ENCODE peak calls at places on chromosomes 3 and 15, in five cellular contexts. A, Y, J, X and L are unnamed samples.

GRCh38 chr15:95429345-95429744 is 901.2 kb upstream of the NR2F2 start:
- DNase-seq in A (no peak), Y (no peak), J (no peak), X (no peak), L (peak; percentile 19)

GRCh38 chr15:48693474-48693873 is 48.0 kb upstream of the FBN1 start:
- DNase-seq in A (no peak), Y (no peak), J (peak; percentile 43), X (peak; percentile 85), L (no peak)

GRCh38 chr3:160810360-160810759 is 54.3 kb downstream of the PPM1L start:
- DNase-seq in A (no peak), Y (no peak), J (peak; percentile 5), X (peak; percentile 68), L (no peak)

GRCh38 chr3:175246766-175247165 is 387.6 kb downstream of the NAALADL2 start:
- DNase-seq in A (no peak), Y (no peak), J (no peak), X (peak; percentile 4), L (no peak)

GRCh38 chr3:140863481-140864084 is 78.1 kb upstream of the SLC25A36 start:
- DNase-seq in A (peak; percentile 47), Y (peak; percentile 43), J (peak; percentile 63), X (peak; percentile 72), L (peak; percentile 82)

GRCh38 chr3:133885241-133885711 is 10.4 kb downstream of the RAB6B start:
- DNase-seq in A (no peak), Y (no peak), J (no peak), X (no peak), L (no peak)

GRCh38 chr3:46674031-46674592 is 19.4 kb downstream of the ALS2CL start:
- DNase-seq in A (no peak), Y (no peak), J (no peak), X (no peak), L (no peak)

GRCh38 chr15:95113041-95113440 is 881.7 kb downstream of the MCTP2 start:
- DNase-seq in A (no peak), Y (no peak), J (no peak), X (no peak), L (no peak)

GRCh38 chr15:95017950-95018349 is 786.6 kb downstream of the MCTP2 start:
- DNase-seq in A (no peak), Y (peak; percentile 13), J (no peak), X (no peak), L (peak; percentile 19)

GRCh38 chr3:51568041-51568440 is 29.5 kb downstream of the RAD54L2 start:
- DNase-seq in A (no peak), Y (no peak), J (no peak), X (no peak), L (no peak)

GRCh38 chr15:48242015-48242414 is 35.9 kb downstream of the SLC12A1 start:
- DNase-seq in A (no peak), Y (no peak), J (no peak), X (no peak), L (no peak)

GRCh38 chr15:37931868-37932267 is 2.6 kb upstream of the TMCO5A start:
- DNase-seq in A (no peak), Y (no peak), J (peak; percentile 46), X (peak; percentile 57), L (no peak)

GRCh38 chr3:81216192-81216591 is 545.3 kb downstream of the GBE1 start:
- DNase-seq in A (peak; percentile 56), Y (peak; percentile 22), J (peak; percentile 73), X (peak; percentile 70), L (no peak)

GRCh38 chr3:105746226-105746996 is 122.4 kb downstream of the CBLB start:
- DNase-seq in A (peak; percentile 23), Y (no peak), J (no peak), X (no peak), L (peak; percentile 10)

GRCh38 chr3:65178703-65179102 is 490.9 kb upstream of the ADAMTS9 start:
- DNase-seq in A (no peak), Y (peak; percentile 80), J (peak; percentile 20), X (peak; percentile 23), L (no peak)

GRCh38 chr3:124142389-124142970 is 150.6 kb upstream of the ROPN1 start:
- DNase-seq in A (no peak), Y (no peak), J (no peak), X (no peak), L (no peak)

GRCh38 chr3:23664459-23664858 is 141.3 kb upstream of the UBE2E1 start:
- DNase-seq in A (no peak), Y (peak; percentile 67), J (no peak), X (peak; percentile 76), L (no peak)

GRCh38 chr3:12060139-12060831 is 56.1 kb downstream of the SYN2 start:
- DNase-seq in A (no peak), Y (no peak), J (no peak), X (no peak), L (no peak)

GRCh38 chr3:52606373-52607085 is 70.1 kb downstream of the UQCC5 start:
- DNase-seq in A (peak; percentile 91), Y (peak; percentile 92), J (peak; percentile 17), X (peak; percentile 48), L (peak; percentile 34)

GRCh38 chr3:34015204-34016142 is 217.0 kb downstream of the PDCD6IP start:
- DNase-seq in A (no peak), Y (no peak), J (peak; percentile 51), X (peak; percentile 23), L (no peak)

GRCh38 chr3:30752961-30753360 is 141.5 kb downstream of the GADL1 start:
- DNase-seq in A (peak; percentile 67), Y (peak; percentile 78), J (peak; percentile 87), X (peak; percentile 88), L (peak; percentile 53)

GRCh38 chr3:122609798-122610559 is 32.5 kb downstream of the PARP15 start:
- DNase-seq in A (peak; percentile 77), Y (peak; percentile 85), J (peak; percentile 83), X (peak; percentile 86), L (no peak)

GRCh38 chr3:37961622-37962455 is 28.7 kb upstream of the VILL start:
- DNase-seq in A (no peak), Y (no peak), J (no peak), X (no peak), L (no peak)

GRCh38 chr3:150230037-150230436 is 178.1 kb upstream of the TSC22D2 start:
- DNase-seq in A (no peak), Y (no peak), J (no peak), X (no peak), L (no peak)

GRCh38 chr3:153166206-153166605 is 4.2 kb downstream of the RAP2B start:
- DNase-seq in A (no peak), Y (peak; percentile 50), J (no peak), X (peak; percentile 30), L (no peak)

GRCh38 chr15:71709808-71710418 is 100.4 kb upstream of the NR2E3 start:
- DNase-seq in A (no peak), Y (no peak), J (no peak), X (no peak), L (no peak)

GRCh38 chr3:108090066-108090700 is 648 bp downstream of the CD47 start:
- DNase-seq in A (peak; percentile 46), Y (peak; percentile 62), J (peak; percentile 58), X (peak; percentile 63), L (peak; percentile 28)

GRCh38 chr3:61866961-61867461 is 305.6 kb downstream of the PTPRG start:
- DNase-seq in A (no peak), Y (no peak), J (no peak), X (no peak), L (no peak)

GRCh38 chr3:61871646-61872045 is 310.3 kb downstream of the PTPRG start:
- DNase-seq in A (no peak), Y (no peak), J (no peak), X (no peak), L (no peak)

GRCh38 chr3:61872077-61872706 is 310.8 kb downstream of the PTPRG start:
- DNase-seq in A (no peak), Y (no peak), J (peak; percentile 47), X (no peak), L (no peak)

GRCh38 chr3:61868499-61868898 is 307.1 kb downstream of the PTPRG start:
- DNase-seq in A (no peak), Y (no peak), J (no peak), X (no peak), L (no peak)

GRCh38 chr3:61869378-61869777 is 308.0 kb downstream of the PTPRG start:
- DNase-seq in A (no peak), Y (no peak), J (no peak), X (no peak), L (no peak)
- H3K4me1 ChIP-seq in A (no peaks in the 10 kb centered on the region), Y (no peaks in the 10 kb centered on the region), J (no peaks in the 10 kb centered on the region), X (peaks cover 4% of the 10 kb centered on the region), L (peaks cover under 1% of the 10 kb centered on the region)

DNA sequence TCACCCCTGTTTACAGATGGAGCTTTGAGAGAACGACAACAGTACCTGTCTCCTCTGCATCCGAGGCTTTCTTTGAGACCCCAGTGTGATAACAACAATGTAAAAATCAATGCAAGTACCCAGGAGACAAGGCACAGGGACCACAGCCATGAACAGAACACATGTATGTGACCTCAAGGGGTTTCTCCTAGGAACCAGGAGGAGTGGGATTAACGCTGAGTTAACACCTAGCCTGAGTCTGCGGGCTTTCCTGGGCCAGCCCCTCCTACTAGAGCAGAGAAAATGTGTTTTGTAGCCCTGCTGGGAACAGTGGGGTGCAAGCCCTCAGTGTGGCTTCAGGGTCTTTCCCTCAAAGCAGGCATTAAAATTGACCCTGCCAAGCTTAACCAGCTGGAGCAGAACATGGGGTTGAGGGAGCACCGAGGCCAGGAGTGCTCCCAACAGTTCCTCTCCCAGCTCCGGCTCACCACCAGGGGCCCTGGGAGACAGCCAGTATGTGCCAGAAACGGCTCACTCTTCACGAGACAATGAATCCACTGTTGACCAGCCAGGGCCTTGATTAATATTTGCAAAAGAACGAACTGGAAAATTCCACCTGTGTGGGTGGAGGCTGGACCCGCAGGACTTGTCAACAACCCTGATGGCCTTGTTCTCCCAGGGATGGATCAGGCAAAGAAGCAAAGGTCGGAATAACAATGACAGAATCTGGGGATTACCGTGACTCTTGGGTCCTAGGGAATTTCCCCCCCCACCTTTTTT is 3.6 kb downstream of the CHDH start:
- DNase-seq in A (no peak), Y (peak; percentile 90), J (no peak), X (peak; percentile 57), L (peak; percentile 89)
- H3K4me2 ChIP-seq in A (no peak overlapping the region), Y (no peak overlapping the region), J (no peak overlapping the region), X (no peak overlapping the region), L (peak overlapping the region; percentile 60)

DNA sequence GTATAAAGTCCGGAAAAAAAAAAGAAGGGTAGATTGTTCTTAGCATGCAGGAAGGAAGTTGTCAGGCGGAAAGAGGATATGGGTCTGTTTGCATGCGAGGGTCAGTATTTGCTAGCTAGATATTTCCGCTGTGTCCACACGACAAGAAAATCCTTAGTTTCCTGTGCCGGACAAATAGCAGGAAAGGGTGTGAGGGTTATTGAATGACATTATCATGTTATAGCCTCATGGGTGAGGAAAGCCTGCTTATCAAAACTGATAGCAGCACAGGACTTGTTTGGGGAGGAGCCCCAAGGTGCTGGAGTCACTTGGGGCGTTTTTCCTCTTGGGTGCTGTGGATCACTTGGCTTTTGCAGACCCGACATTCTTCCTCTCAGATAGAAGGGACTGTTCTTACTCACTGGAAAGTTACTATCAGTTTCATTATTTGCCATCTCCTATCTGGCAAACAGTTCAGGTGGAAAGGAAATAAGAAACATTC is 127.2 kb upstream of the DPH6 start:
- DNase-seq in A (no peak), Y (no peak), J (no peak), X (no peak), L (peak; percentile 46)
- H3K4me1 ChIP-seq in A (no peaks in the 10 kb centered on the region), Y (no peaks in the 10 kb centered on the region), J (peaks cover 4% of the 10 kb centered on the region), X (peaks cover 10% of the 10 kb centered on the region), L (peaks cover 9% of the 10 kb centered on the region)

GRCh38 chr15:42499888-42500609 is 4.6 kb downstream of the SNAP23 start:
- DNase-seq in A (no peak), Y (no peak), J (no peak), X (no peak), L (no peak)
- H3K4me2 ChIP-seq in A (no peak overlapping the region), Y (no peak overlapping the region), J (no peak overlapping the region), X (peak overlapping the region; percentile 20), L (no peak overlapping the region)